ENCODE peak calls at places on chromosome 1, in eight cellular contexts. U, M, J, O, F, E, N and S are unnamed samples.

GRCh38 chr1:27773732-27774445 is 870 bp downstream of the STX12 start:
- DNase-seq in U (peak; percentile 12), M (peak; percentile 17), J (peak; percentile 14), O (peak; percentile 27), F (peak; percentile 4), E (peak; percentile 47), N (peak; percentile 52), S (no peak)

GRCh38 chr1:8348777-8349472 is 31.0 kb downstream of the SLC45A1 start:
- DNase-seq in U (peak; percentile 48), M (peak; percentile 41), J (peak; percentile 70), O (peak; percentile 59), F (peak; percentile 58), E (peak; percentile 77), N (peak; percentile 77), S (no peak)

GRCh38 chr1:233055879-233056641 is 105.6 kb downstream of the NTPCR start:
- DNase-seq in U (no peak), M (no peak), J (no peak), O (peak; percentile 3), F (no peak), E (no peak), N (no peak), S (no peak)

GRCh38 chr1:29649375-29650040 is 413.2 kb downstream of the PTPRU start:
- DNase-seq in U (no peak), M (no peak), J (peak; percentile 33), O (peak; percentile 88), F (peak; percentile 22), E (no peak), N (no peak), S (no peak)

GRCh38 chr1:183267646-183268431 is 81.8 kb downstream of the LAMC2 start:
- DNase-seq in U (no peak), M (no peak), J (peak; percentile 30), O (peak; percentile 98), F (peak; percentile 13), E (no peak), N (peak; percentile 86), S (no peak)

GRCh38 chr1:31931241-31932225 is 6.6 kb downstream of the PTP4A2 start:
- DNase-seq in U (peak; percentile 45), M (no peak), J (peak; percentile 47), O (peak; percentile 88), F (no peak), E (no peak), N (peak; percentile 60), S (no peak)

GRCh38 chr1:2803086-2803930 is 1.8 kb upstream of the TTC34 start:
- DNase-seq in U (no peak), M (no peak), J (no peak), O (no peak), F (no peak), E (no peak), N (no peak), S (no peak)

GRCh38 chr1:174005032-174005431 is 17.1 kb downstream of the RC3H1 start:
- DNase-seq in U (no peak), M (no peak), J (no peak), O (peak; percentile 15), F (no peak), E (peak; percentile 81), N (peak; percentile 59), S (no peak)

GRCh38 chr1:2939041-2939552 is 82.2 kb upstream of the ACTRT2 start:
- DNase-seq in U (no peak), M (no peak), J (no peak), O (no peak), F (no peak), E (no peak), N (no peak), S (no peak)

GRCh38 chr1:22673486-22674409 is 20.7 kb downstream of the C1QB start:
- DNase-seq in U (peak; percentile 57), M (no peak), J (peak; percentile 63), O (peak; percentile 75), F (peak; percentile 52), E (peak; percentile 36), N (peak; percentile 84), S (no peak)

GRCh38 chr1:89974701-89975470 is 20.0 kb upstream of the ZNF326 start:
- DNase-seq in U (no peak), M (no peak), J (no peak), O (peak; percentile 41), F (peak; percentile 78), E (no peak), N (peak; percentile 82), S (no peak)

GRCh38 chr1:218983848-218984247 is 189.8 kb upstream of the LYPLAL1 start:
- DNase-seq in U (no peak), M (no peak), J (no peak), O (peak; percentile 30), F (peak; percentile 14), E (peak; percentile 2), N (peak; percentile 15), S (no peak)